ENCODE peak calls at places on chromosome 2, in nine cellular contexts. Y, J, O, K, D, U, R, Q and P are unnamed samples.

GRCh38 chr2:216298719-216299118 is 73.6 kb downstream of the MARCHF4 start:
- DNase-seq in Y (peak), J (no peak), O (no peak), K (peak), D (no peak), U (no peak), R (peak), Q (no peak), P (peak)

GRCh38 chr2:39403311-39403710 is 33.8 kb downstream of the MAP4K3 start:
- DNase-seq in Y (no peak), J (no peak), O (no peak), K (no peak), D (no peak), U (no peak), R (no peak), Q (no peak), P (no peak)

GRCh38 chr2:234399451-234400246 is 97.2 kb downstream of the ARL4C start:
- DNase-seq in Y (peak), J (no peak), O (no peak), K (no peak), D (no peak), U (no peak), R (peak), Q (no peak), P (no peak)

GRCh38 chr2:216232721-216233120 is 123.6 kb downstream of the XRCC5 start:
- DNase-seq in Y (no peak), J (no peak), O (no peak), K (no peak), D (no peak), U (no peak), R (no peak), Q (no peak), P (no peak)

GRCh38 chr2:43102366-43103092 is 123.9 kb downstream of the ZFP36L2 start:
- DNase-seq in Y (no peak), J (peak), O (no peak), K (no peak), D (no peak), U (no peak), R (no peak), Q (no peak), P (no peak)

GRCh38 chr2:36698978-36699377 is 2.5 kb downstream of the VIT start:
- DNase-seq in Y (peak), J (no peak), O (no peak), K (no peak), D (no peak), U (no peak), R (no peak), Q (no peak), P (no peak)

GRCh38 chr2:198657520-198658121 is 800.1 kb downstream of the SATB2 start:
- DNase-seq in Y (peak), J (no peak), O (peak), K (peak), D (no peak), U (no peak), R (peak), Q (peak), P (no peak)

GRCh38 chr2:201964631-201965206 is 68.9 kb upstream of the FZD7 start:
- DNase-seq in Y (no peak), J (no peak), O (peak), K (no peak), D (no peak), U (no peak), R (peak), Q (peak), P (no peak)

GRCh38 chr2:238322001-238322411 is 1.7 kb downstream of the TRAF3IP1 start:
- DNase-seq in Y (no peak), J (no peak), O (no peak), K (no peak), D (no peak), U (no peak), R (no peak), Q (no peak), P (no peak)

GRCh38 chr2:217204358-217204757 is 344.5 kb upstream of the TNP1 start:
- DNase-seq in Y (peak), J (no peak), O (no peak), K (peak), D (no peak), U (no peak), R (peak), Q (no peak), P (no peak)

GRCh38 chr2:101823347-101823791 is 125.9 kb downstream of the MAP4K4 start:
- DNase-seq in Y (peak), J (peak), O (no peak), K (peak), D (peak), U (peak), R (peak), Q (peak), P (no peak)

GRCh38 chr2:187470698-187471097 is 22.6 kb upstream of the CALCRL start:
- DNase-seq in Y (no peak), J (no peak), O (no peak), K (no peak), D (no peak), U (no peak), R (no peak), Q (no peak), P (no peak)

GRCh38 chr2:152504618-152505017 is 169.6 kb downstream of the FMNL2 start:
- DNase-seq in Y (peak), J (no peak), O (no peak), K (peak), D (no peak), U (no peak), R (peak), Q (no peak), P (no peak)

GRCh38 chr2:195322324-195322723 is 334.7 kb upstream of the SLC39A10 start:
- DNase-seq in Y (peak), J (no peak), O (no peak), K (no peak), D (peak), U (no peak), R (peak), Q (no peak), P (no peak)

GRCh38 chr2:43824512-43824911 is 14.1 kb downstream of the ABCG5 start:
- DNase-seq in Y (no peak), J (no peak), O (no peak), K (no peak), D (no peak), U (no peak), R (no peak), Q (no peak), P (no peak)

GRCh38 chr2:39128919-39129391 is 8.1 kb upstream of the SOS1 start:
- DNase-seq in Y (peak), J (no peak), O (no peak), K (peak), D (no peak), U (no peak), R (no peak), Q (peak), P (no peak)

GRCh38 chr2:25879133-25879730 is 945 bp upstream of the ASXL2 start:
- DNase-seq in Y (peak), J (no peak), O (no peak), K (peak), D (no peak), U (no peak), R (peak), Q (no peak), P (peak)

GRCh38 chr2:191612496-191612895 is 65.4 kb upstream of the NABP1 start:
- DNase-seq in Y (peak), J (no peak), O (no peak), K (peak), D (peak), U (no peak), R (peak), Q (no peak), P (no peak)

GRCh38 chr2:234958746-234959395 is 7.1 kb downstream of the SH3BP4 start:
- DNase-seq in Y (no peak), J (no peak), O (no peak), K (no peak), D (no peak), U (no peak), R (no peak), Q (no peak), P (no peak)

GRCh38 chr2:236965021-236965840 is 120.5 kb upstream of the COPS8 start:
- DNase-seq in Y (no peak), J (no peak), O (no peak), K (no peak), D (no peak), U (no peak), R (no peak), Q (no peak), P (no peak)

GRCh38 chr2:215718890-215719289 is 283.0 kb upstream of the FN1 start:
- DNase-seq in Y (no peak), J (no peak), O (no peak), K (no peak), D (no peak), U (no peak), R (no peak), Q (no peak), P (no peak)

GRCh38 chr2:10412380-10412779 is 35.7 kb downstream of the ODC1 start:
- DNase-seq in Y (peak), J (no peak), O (no peak), K (peak), D (no peak), U (no peak), R (no peak), Q (peak), P (peak)

GRCh38 chr2:219658861-219659260 is 31.4 kb downstream of the SLC4A3 start:
- DNase-seq in Y (no peak), J (no peak), O (no peak), K (no peak), D (no peak), U (no peak), R (no peak), Q (no peak), P (no peak)

GRCh38 chr2:75277111-75277510 is 77.8 kb upstream of the TACR1 start:
- DNase-seq in Y (peak), J (no peak), O (no peak), K (peak), D (no peak), U (no peak), R (peak), Q (no peak), P (no peak)

GRCh38 chr2:2834530-2835254 is 503.6 kb upstream of the MYT1L start:
- DNase-seq in Y (no peak), J (no peak), O (no peak), K (no peak), D (no peak), U (no peak), R (no peak), Q (no peak), P (no peak)

GRCh38 chr2:213234641-213235040 is 49.6 kb upstream of the SPAG16 start:
- DNase-seq in Y (no peak), J (no peak), O (no peak), K (no peak), D (peak), U (no peak), R (no peak), Q (no peak), P (no peak)

GRCh38 chr2:190554357-190555006 is 20.0 kb upstream of the NEMP2 start:
- DNase-seq in Y (no peak), J (no peak), O (no peak), K (no peak), D (no peak), U (no peak), R (no peak), Q (no peak), P (no peak)

GRCh38 chr2:86072271-86072858 is 33.3 kb downstream of the POLR1A start:
- DNase-seq in Y (peak), J (peak), O (peak), K (no peak), D (peak), U (peak), R (peak), Q (no peak), P (peak)

GRCh38 chr2:191215666-191216065 is 29.5 kb upstream of the MYO1B start:
- DNase-seq in Y (no peak), J (no peak), O (no peak), K (no peak), D (no peak), U (no peak), R (no peak), Q (no peak), P (no peak)

GRCh38 chr2:150339951-150340350 is 147.5 kb downstream of the RND3 start:
- DNase-seq in Y (peak), J (no peak), O (peak), K (no peak), D (peak), U (no peak), R (peak), Q (no peak), P (no peak)